ENCODE peak calls at places on chromosome 1, in four cellular contexts. One of them, this sample, is unnamed.

GRCh38 chr1:54047384-54048315 is 5.4 kb downstream of the TMEM59 start:
- DNase-seq in breast epithelium: no peak
- DNase-seq in adrenal gland: no peak
- DNase-seq in stomach: no peak
- DNase-seq in this sample: no peak

GRCh38 chr1:225484657-225485606 is 57.1 kb upstream of the LBR start:
- DNase-seq in breast epithelium: no peak
- DNase-seq in adrenal gland: no peak
- DNase-seq in stomach: no peak
- DNase-seq in this sample: no peak

GRCh38 chr1:15157524-15158399 is 4.2 kb downstream of the TMEM51 start:
- DNase-seq in breast epithelium: no peak
- DNase-seq in adrenal gland: no peak
- DNase-seq in stomach: no peak
- DNase-seq in this sample: no peak

GRCh38 chr1:54611621-54612020 is 11.7 kb downstream of the FAM151A start:
- DNase-seq in breast epithelium: no peak
- DNase-seq in adrenal gland: no peak
- DNase-seq in stomach: no peak
- DNase-seq in this sample: peak

GRCh38 chr1:119141020-119141424 is 569 bp upstream of the WARS2 start:
- DNase-seq in breast epithelium: no peak
- DNase-seq in adrenal gland: peak
- DNase-seq in stomach: no peak
- DNase-seq in this sample: peak

GRCh38 chr1:33577663-33578062 is 105.2 kb downstream of the ZSCAN20 start:
- DNase-seq in breast epithelium: no peak
- DNase-seq in adrenal gland: no peak
- DNase-seq in stomach: no peak
- DNase-seq in this sample: no peak

GRCh38 chr1:88509369-88509768 is 174.7 kb upstream of the PKN2 start:
- DNase-seq in breast epithelium: no peak
- DNase-seq in adrenal gland: no peak
- DNase-seq in stomach: no peak
- DNase-seq in this sample: no peak

GRCh38 chr1:167342846-167343245 is 122.2 kb downstream of the POU2F1 start:
- DNase-seq in breast epithelium: no peak
- DNase-seq in adrenal gland: no peak
- DNase-seq in stomach: no peak
- DNase-seq in this sample: no peak

GRCh38 chr1:226697151-226697575 is 41.9 kb downstream of the ITPKB start:
- DNase-seq in breast epithelium: no peak
- DNase-seq in adrenal gland: no peak
- DNase-seq in stomach: no peak
- DNase-seq in this sample: no peak

GRCh38 chr1:200794506-200795065 is 55.9 kb downstream of the CAMSAP2 start:
- DNase-seq in breast epithelium: no peak
- DNase-seq in adrenal gland: no peak
- DNase-seq in stomach: no peak
- DNase-seq in this sample: no peak

GRCh38 chr1:156214024-156214748 is 1.4 kb downstream of the PMF1 start:
- DNase-seq in breast epithelium: no peak
- DNase-seq in adrenal gland: no peak
- DNase-seq in stomach: no peak
- DNase-seq in this sample: no peak

GRCh38 chr1:15255582-15256149 is 8.6 kb downstream of the FHAD1 start:
- DNase-seq in breast epithelium: no peak
- DNase-seq in adrenal gland: no peak
- DNase-seq in stomach: no peak
- DNase-seq in this sample: no peak

GRCh38 chr1:30683699-30684098 is 39.7 kb downstream of the MATN1 start:
- DNase-seq in breast epithelium: no peak
- DNase-seq in adrenal gland: no peak
- DNase-seq in stomach: no peak
- DNase-seq in this sample: no peak

GRCh38 chr1:88800382-88801051 is 90.8 kb downstream of the GTF2B start:
- DNase-seq in breast epithelium: no peak
- DNase-seq in adrenal gland: no peak
- DNase-seq in stomach: no peak
- DNase-seq in this sample: no peak

GRCh38 chr1:219324629-219325367 is 151.1 kb downstream of the LYPLAL1 start:
- DNase-seq in breast epithelium: no peak
- DNase-seq in adrenal gland: no peak
- DNase-seq in stomach: no peak
- DNase-seq in this sample: no peak

GRCh38 chr1:112744019-112744578 is 29.0 kb upstream of the PPM1J start:
- DNase-seq in breast epithelium: no peak
- DNase-seq in adrenal gland: no peak
- DNase-seq in stomach: no peak
- DNase-seq in this sample: peak

GRCh38 chr1:168932539-168932938 is 174.0 kb upstream of the ATP1B1 start:
- DNase-seq in breast epithelium: no peak
- DNase-seq in adrenal gland: no peak
- DNase-seq in stomach: no peak
- DNase-seq in this sample: no peak

GRCh38 chr1:53561488-53562115 is 102.4 kb downstream of the DMRTB1 start:
- DNase-seq in breast epithelium: peak
- DNase-seq in adrenal gland: no peak
- DNase-seq in stomach: no peak
- DNase-seq in this sample: peak

GRCh38 chr1:34019741-34020552 is 145.1 kb downstream of the CSMD2 start:
- DNase-seq in breast epithelium: no peak
- DNase-seq in adrenal gland: no peak
- DNase-seq in stomach: no peak
- DNase-seq in this sample: no peak

GRCh38 chr1:229863651-229864545 is 203.1 kb upstream of the GALNT2 start:
- DNase-seq in breast epithelium: no peak
- DNase-seq in adrenal gland: peak
- DNase-seq in stomach: no peak
- DNase-seq in this sample: no peak

GRCh38 chr1:95809391-95809790 is 575.4 kb downstream of the RWDD3 start:
- DNase-seq in breast epithelium: no peak
- DNase-seq in adrenal gland: no peak
- DNase-seq in stomach: no peak
- DNase-seq in this sample: no peak

GRCh38 chr1:15411593-15412487 is 2.2 kb downstream of the EFHD2 start:
- DNase-seq in breast epithelium: no peak
- DNase-seq in adrenal gland: peak
- DNase-seq in stomach: peak
- DNase-seq in this sample: peak

GRCh38 chr1:230548357-230548756 is 93.9 kb upstream of the COG2 start:
- DNase-seq in breast epithelium: no peak
- DNase-seq in adrenal gland: no peak
- DNase-seq in stomach: no peak
- DNase-seq in this sample: no peak

GRCh38 chr1:165943198-165943597 is 115.8 kb downstream of the UCK2 start:
- DNase-seq in breast epithelium: no peak
- DNase-seq in adrenal gland: no peak
- DNase-seq in stomach: no peak
- DNase-seq in this sample: no peak

GRCh38 chr1:167798951-167799350 is 77.2 kb downstream of the MPZL1 start:
- DNase-seq in breast epithelium: no peak
- DNase-seq in adrenal gland: no peak
- DNase-seq in stomach: no peak
- DNase-seq in this sample: no peak

GRCh38 chr1:13838236-13838635 is 138.2 kb downstream of the PRDM2 start:
- DNase-seq in breast epithelium: no peak
- DNase-seq in adrenal gland: no peak
- DNase-seq in stomach: no peak
- DNase-seq in this sample: no peak

GRCh38 chr1:166944186-166944967 is 31.0 kb downstream of the ILDR2 start:
- DNase-seq in breast epithelium: no peak
- DNase-seq in adrenal gland: no peak
- DNase-seq in stomach: no peak
- DNase-seq in this sample: no peak

GRCh38 chr1:200038987-200039848 is 11.7 kb downstream of the NR5A2 start:
- DNase-seq in breast epithelium: no peak
- DNase-seq in adrenal gland: no peak
- DNase-seq in stomach: peak
- DNase-seq in this sample: peak

GRCh38 chr1:160416369-160416768 is 16.0 kb downstream of the VANGL2 start:
- DNase-seq in breast epithelium: no peak
- DNase-seq in adrenal gland: no peak
- DNase-seq in stomach: no peak
- DNase-seq in this sample: no peak

GRCh38 chr1:226406401-226406881 is 1.5 kb downstream of the PARP1 start:
- DNase-seq in breast epithelium: no peak
- DNase-seq in adrenal gland: no peak
- DNase-seq in stomach: no peak
- DNase-seq in this sample: no peak

GRCh38 chr1:205991237-205991636 is 12.0 kb downstream of the RAB7B start:
- DNase-seq in breast epithelium: no peak
- DNase-seq in adrenal gland: no peak
- DNase-seq in stomach: no peak
- DNase-seq in this sample: no peak

GRCh38 chr1:85818371-85818770 is 110.1 kb upstream of the ZNHIT6 start:
- DNase-seq in breast epithelium: no peak
- DNase-seq in adrenal gland: no peak
- DNase-seq in stomach: no peak
- DNase-seq in this sample: no peak

GRCh38 chr1:179591253-179591591 is 410 bp upstream of the TDRD5 start:
- DNase-seq in breast epithelium: no peak
- DNase-seq in adrenal gland: no peak
- DNase-seq in stomach: no peak
- DNase-seq in this sample: no peak

GRCh38 chr1:179589524-179589923 is 2.1 kb upstream of the TDRD5 start:
- DNase-seq in breast epithelium: no peak
- DNase-seq in adrenal gland: no peak
- DNase-seq in stomach: no peak
- DNase-seq in this sample: no peak

GRCh38 chr1:179590671-179591070 is 961 bp upstream of the TDRD5 start:
- DNase-seq in breast epithelium: no peak
- DNase-seq in adrenal gland: no peak
- DNase-seq in stomach: no peak
- DNase-seq in this sample: no peak

GRCh38 chr1:179588425-179589024 is 3.1 kb upstream of the TDRD5 start:
- DNase-seq in breast epithelium: no peak
- DNase-seq in adrenal gland: no peak
- DNase-seq in stomach: no peak
- DNase-seq in this sample: no peak

DNA sequence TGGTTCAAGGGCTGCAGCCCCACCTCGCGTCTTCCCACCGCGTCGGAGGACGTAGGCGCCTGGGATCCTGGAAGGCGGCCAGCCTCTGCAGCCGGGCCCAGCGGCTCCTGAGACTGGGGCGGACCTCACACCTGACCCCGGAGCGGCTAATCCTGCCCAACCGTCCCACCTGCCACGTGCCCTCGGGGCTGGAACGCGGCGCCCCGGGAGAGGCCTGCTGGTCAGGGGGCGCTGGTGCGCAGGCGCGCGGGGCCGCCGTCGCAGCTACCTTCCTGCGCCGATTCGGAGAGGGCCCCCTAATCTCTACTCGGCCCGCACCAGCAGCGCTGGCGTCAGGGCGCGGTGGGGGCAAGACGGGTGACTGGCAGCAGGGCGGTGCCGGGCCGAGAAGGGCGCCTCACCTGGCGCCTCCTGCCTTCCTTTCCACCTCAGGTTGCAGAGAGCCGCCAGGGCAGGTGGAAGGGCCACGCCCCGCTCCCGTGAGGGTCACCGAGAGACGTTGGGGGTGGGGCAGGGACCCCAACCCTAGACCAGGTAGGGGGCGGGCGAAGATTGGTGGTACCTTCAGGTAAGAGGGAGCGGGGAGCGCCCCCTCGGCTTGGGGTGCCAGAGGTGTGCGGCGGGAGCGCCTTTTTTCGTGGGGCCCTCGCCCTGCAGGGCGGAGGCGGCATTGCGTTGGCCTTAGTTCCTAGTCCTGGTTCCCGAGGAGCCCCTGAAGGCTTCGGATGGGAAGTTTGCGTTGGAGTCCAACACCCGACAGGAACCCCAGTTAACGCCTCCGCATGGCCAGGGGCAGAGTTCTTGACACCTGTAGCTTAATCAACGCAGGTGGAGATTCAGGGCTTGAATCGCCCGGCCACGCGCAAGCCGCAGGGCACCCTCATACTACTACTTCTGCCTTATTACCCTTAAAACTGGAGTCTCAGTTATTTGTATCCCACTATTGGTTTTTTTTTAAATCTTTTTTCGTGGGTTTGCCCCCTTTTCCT is at the start of gene TDRD5:
- DNase-seq in breast epithelium: peak
- DNase-seq in adrenal gland: peak
- DNase-seq in stomach: peak
- DNase-seq in this sample: peak
- TF ChIP-seq CTCF in breast epithelium: peak
- TF ChIP-seq CTCF in adrenal gland: no peak
- TF ChIP-seq CTCF in stomach: no peak
- TF ChIP-seq CTCF in this sample: no peak

GRCh38 chr1:107963009-107963408 is 2.0 kb downstream of the VAV3 start:
- DNase-seq in breast epithelium: no peak
- DNase-seq in adrenal gland: no peak
- DNase-seq in stomach: no peak
- DNase-seq in this sample: no peak
- H3K4me3 ChIP-seq in breast epithelium: no peak
- H3K4me3 ChIP-seq in adrenal gland: no peak
- H3K4me3 ChIP-seq in stomach: peak
- H3K4me3 ChIP-seq in this sample: peak

GRCh38 chr1:1777950-1778826 is at the start of gene NADK:
- DNase-seq in breast epithelium: no peak
- DNase-seq in adrenal gland: peak
- DNase-seq in stomach: peak
- DNase-seq in this sample: peak

GRCh38 chr1:1777510-1777909 is 760 bp downstream of the NADK start:
- DNase-seq in breast epithelium: no peak
- DNase-seq in adrenal gland: peak
- DNase-seq in stomach: no peak
- DNase-seq in this sample: no peak

GRCh38 chr1:1779691-1780597 is 1.7 kb upstream of the NADK start:
- DNase-seq in breast epithelium: no peak
- DNase-seq in adrenal gland: peak
- DNase-seq in stomach: peak
- DNase-seq in this sample: peak

GRCh38 chr1:1780598-1781525 is 2.6 kb upstream of the NADK start:
- DNase-seq in breast epithelium: no peak
- DNase-seq in adrenal gland: no peak
- DNase-seq in stomach: no peak
- DNase-seq in this sample: no peak

GRCh38 chr1:1778827-1779675 is 781 bp upstream of the NADK start:
- DNase-seq in breast epithelium: peak
- DNase-seq in adrenal gland: peak
- DNase-seq in stomach: peak
- DNase-seq in this sample: peak
- TF ChIP-seq POLR2A in breast epithelium: no peak
- TF ChIP-seq POLR2A in adrenal gland: no peak
- TF ChIP-seq POLR2A in stomach: no peak
- TF ChIP-seq POLR2A in this sample: peak

DNA sequence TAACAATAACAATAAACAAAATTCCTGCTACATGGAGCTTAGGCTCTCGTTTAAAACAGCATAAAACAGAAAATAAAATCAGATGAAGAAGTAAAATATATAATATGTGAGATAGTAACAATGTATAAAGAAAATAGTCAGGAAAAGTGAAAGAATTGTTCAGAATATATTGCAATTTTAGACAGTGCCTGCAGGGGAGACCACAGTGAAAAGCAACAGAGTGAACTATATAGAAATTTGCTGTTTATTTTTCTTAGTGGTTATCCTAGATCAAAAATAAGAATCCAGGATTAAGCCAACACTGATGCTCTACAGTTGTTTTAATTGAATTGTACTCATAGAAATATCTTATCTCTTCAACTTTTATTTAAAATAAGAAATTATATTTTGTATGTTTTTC is 1639.0 kb upstream of the B3GALT2 start:
- DNase-seq in breast epithelium: no peak
- DNase-seq in adrenal gland: no peak
- DNase-seq in stomach: no peak
- DNase-seq in this sample: no peak
- TF ChIP-seq CTCF in breast epithelium: no peak
- TF ChIP-seq CTCF in adrenal gland: no peak
- TF ChIP-seq CTCF in stomach: no peak
- TF ChIP-seq CTCF in this sample: no peak

This sample was measured in transverse colon.